ENCODE peak calls at places on chromosomes 5 and 9, in six cellular contexts. N, F, U, H, O and Z are unnamed samples.
A peak's percentile ranks its signal among the peaks of the same experiment; 100 is the strongest.

GRCh38 chr9:124899845-124900244 is 37.9 kb downstream of the ARPC5L start:
- DNase-seq in U (no peak), N (no peak), H (no peak), O (no peak), F (no peak), Z (no peak)

GRCh38 chr9:79581794-79582193 is 10.0 kb downstream of the TLE4 start:
- DNase-seq in O (no peak), N (no peak), U (no peak), F (no peak), H (no peak), Z (no peak)

GRCh38 chr5:138035605-138036537 is 3.0 kb upstream of the FAM13B start:
- DNase-seq in H (no peak), F (no peak), O (peak; percentile 27), N (peak; percentile 81), U (peak; percentile 93), Z (peak; percentile 77)

GRCh38 chr5:136590581-136590980 is 225.2 kb upstream of the TRPC7 start:
- DNase-seq in H (no peak), U (no peak), F (no peak), N (no peak), O (no peak), Z (no peak)

GRCh38 chr9:83972286-83972685 is 7.7 kb downstream of the HNRNPK start:
- DNase-seq in H (no peak), O (no peak), F (no peak), N (no peak), U (no peak), Z (no peak)

GRCh38 chr9:17082343-17082742 is 52.5 kb upstream of the CNTLN start:
- DNase-seq in U (no peak), N (no peak), H (no peak), O (no peak), F (no peak), Z (no peak)

GRCh38 chr5:148457183-148457620 is 73.4 kb downstream of the FBXO38 start:
- DNase-seq in U (peak; percentile 39), N (no peak), F (no peak), H (no peak), O (no peak), Z (no peak)

GRCh38 chr5:101278917-101279316 is 375.8 kb upstream of the ST8SIA4 start:
- DNase-seq in N (no peak), O (no peak), F (no peak), U (no peak), H (no peak), Z (no peak)

GRCh38 chr9:3277200-3277599 is 248.6 kb downstream of the RFX3 start:
- DNase-seq in F (no peak), O (no peak), U (no peak), H (no peak), N (no peak), Z (no peak)

GRCh38 chr5:82662340-82662739 is 384.2 kb upstream of the RPS23 start:
- DNase-seq in N (no peak), H (no peak), U (no peak), F (no peak), O (no peak), Z (no peak)
- H3K4me1 ChIP-seq in N (no peaks in the 10 kb centered on the region), H (no peaks in the 10 kb centered on the region), U (no peaks in the 10 kb centered on the region), F (peaks cover 6% of the 10 kb centered on the region), O (peaks cover 4% of the 10 kb centered on the region), Z (no peaks in the 10 kb centered on the region)

GRCh38 chr5:78594946-78595921 is 53.3 kb downstream of the LHFPL2 start:
- DNase-seq in O (no peak), N (peak; percentile 81), F (no peak), U (no peak), H (no peak), Z (peak; percentile 60)

GRCh38 chr5:78598973-78599372 is 49.6 kb downstream of the LHFPL2 start:
- DNase-seq in O (no peak), N (no peak), H (no peak), F (no peak), U (no peak), Z (no peak)

GRCh38 chr5:78594014-78594413 is 54.6 kb downstream of the LHFPL2 start:
- DNase-seq in N (no peak), U (no peak), H (no peak), O (no peak), F (no peak), Z (no peak)

GRCh38 chr5:78597858-78598415 is 50.6 kb downstream of the LHFPL2 start:
- DNase-seq in U (peak; percentile 30), H (no peak), O (no peak), N (no peak), F (no peak), Z (no peak)

DNA sequence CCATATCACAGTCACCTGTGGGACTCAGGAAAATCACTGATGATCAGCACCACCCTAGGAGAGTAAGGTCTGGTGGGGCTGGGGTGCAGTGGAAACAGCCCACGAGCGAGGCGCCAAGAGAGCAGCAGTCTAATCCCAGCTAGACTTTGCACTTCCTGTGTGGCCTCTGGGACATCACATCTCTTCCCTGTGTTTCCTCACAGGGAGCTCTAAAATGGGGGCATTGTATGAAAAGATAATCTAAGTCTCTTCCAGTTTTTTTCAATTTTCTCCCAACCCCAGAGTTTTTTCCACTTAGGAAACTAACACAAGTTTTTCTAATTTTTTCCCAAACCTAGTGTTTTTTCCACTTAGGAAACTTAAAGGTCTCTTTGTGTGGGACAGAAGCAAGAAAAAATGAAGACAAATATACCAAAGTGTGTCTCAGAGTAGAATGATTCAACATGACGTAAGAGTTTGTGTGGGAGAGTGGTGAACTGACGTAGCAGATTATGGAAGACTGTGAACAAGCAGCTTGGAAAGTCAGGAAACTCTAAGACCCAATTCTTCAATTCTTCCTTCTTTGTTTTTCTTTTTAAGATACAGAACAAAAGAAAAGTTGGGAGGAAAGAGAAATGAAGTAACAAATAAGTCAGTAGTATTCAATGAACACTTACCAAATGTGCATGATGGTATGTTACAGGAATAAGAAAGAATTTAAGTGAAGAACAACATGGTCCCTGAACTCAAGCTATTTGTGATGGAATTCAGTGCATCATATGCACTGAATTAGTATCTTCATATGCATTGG is 51.3 kb downstream of the LHFPL2 start:
- DNase-seq in H (no peak), O (no peak), F (no peak), U (peak; percentile 19), N (no peak), Z (no peak)
- H3K4me1 ChIP-seq in H (peaks cover 58% of the 10 kb centered on the region), O (peaks cover 64% of the 10 kb centered on the region), F (peaks cover 19% of the 10 kb centered on the region), U (no peaks in the 10 kb centered on the region), N (peaks cover 41% of the 10 kb centered on the region), Z (peaks cover 25% of the 10 kb centered on the region)

GRCh38 chr9:130024597-130024994 is 18.4 kb downstream of the FNBP1 start:
- DNase-seq in O (no peak), N (no peak), H (no peak), U (no peak), F (no peak), Z (no peak)

GRCh38 chr9:130028493-130029222 is 14.3 kb downstream of the FNBP1 start:
- DNase-seq in H (no peak), O (no peak), N (no peak), F (no peak), U (no peak), Z (peak; percentile 43)

GRCh38 chr9:130029223-130029583 is 13.8 kb downstream of the FNBP1 start:
- DNase-seq in U (no peak), N (no peak), O (no peak), F (no peak), H (no peak), Z (no peak)

GRCh38 chr9:130027533-130028370 is 15.2 kb downstream of the FNBP1 start:
- DNase-seq in H (no peak), O (no peak), F (no peak), N (no peak), U (no peak), Z (no peak)

DNA sequence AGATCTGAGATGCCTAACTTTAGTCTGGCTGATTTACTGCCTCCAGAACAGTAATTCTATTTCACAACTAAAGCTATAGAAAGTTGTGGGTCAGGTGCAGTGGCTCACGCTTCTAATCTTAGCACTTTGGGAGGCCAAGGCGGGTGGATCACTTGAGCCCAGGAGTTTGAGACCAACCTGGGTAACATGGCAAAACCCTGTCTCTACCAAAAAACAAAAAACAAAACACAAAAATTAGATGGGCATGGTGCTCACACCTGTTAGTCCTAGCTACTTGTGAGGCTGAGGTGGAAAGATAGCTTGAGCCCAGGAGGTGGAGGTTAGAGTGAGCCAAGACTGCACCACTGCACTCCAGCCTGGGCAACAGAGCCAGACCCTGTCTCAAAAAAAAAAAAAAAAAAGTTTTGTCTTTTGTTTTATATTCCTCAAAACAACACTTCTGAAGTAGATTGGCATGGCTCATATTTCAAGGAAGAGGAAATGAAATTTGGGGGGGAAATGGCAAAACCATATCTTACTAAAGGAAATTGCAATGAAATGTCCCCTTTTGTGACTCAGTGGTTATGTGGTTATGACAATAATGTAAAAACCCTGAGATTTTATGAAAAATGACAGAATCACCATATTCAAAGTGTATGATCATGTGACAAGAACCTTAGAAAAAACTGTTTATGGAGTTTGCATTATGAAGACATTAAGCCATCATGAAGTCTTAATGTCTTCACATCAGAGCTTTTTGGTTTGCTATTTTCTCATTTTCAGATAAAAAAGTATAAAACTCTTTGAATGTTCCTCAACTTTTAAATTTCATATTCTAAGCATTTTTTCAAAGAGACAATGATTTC is 16.2 kb downstream of the FNBP1 start:
- DNase-seq in O (no peak), U (no peak), F (no peak), H (no peak), N (no peak), Z (no peak)
- H3K4me1 ChIP-seq in O (peaks cover 59% of the 10 kb centered on the region), U (peaks cover 41% of the 10 kb centered on the region), F (peaks cover 35% of the 10 kb centered on the region), H (peaks cover 37% of the 10 kb centered on the region), N (peaks cover 17% of the 10 kb centered on the region), Z (peaks cover 37% of the 10 kb centered on the region)

GRCh38 chr5:192970-193831 is 1.9 kb downstream of the LRRC14B start:
- DNase-seq in N (no peak), H (no peak), F (no peak), O (no peak), U (no peak), Z (no peak)
- H3K4me1 ChIP-seq in N (peaks cover 21% of the 10 kb centered on the region), H (peaks cover 37% of the 10 kb centered on the region), F (peaks cover 7% of the 10 kb centered on the region), O (peaks cover 59% of the 10 kb centered on the region), U (peaks cover 2% of the 10 kb centered on the region), Z (peaks cover 11% of the 10 kb centered on the region)

GRCh38 chr9:36163049-36163839 is 5.9 kb upstream of the CCIN start:
- DNase-seq in H (peak; percentile 71), U (no peak), F (no peak), O (peak; percentile 72), N (peak; percentile 49), Z (peak; percentile 68)
- H3K4me1 ChIP-seq in H (peaks cover 30% of the 10 kb centered on the region), U (peaks cover 6% of the 10 kb centered on the region), F (peaks cover 32% of the 10 kb centered on the region), O (peaks cover 43% of the 10 kb centered on the region), N (peaks cover 12% of the 10 kb centered on the region), Z (peaks cover 7% of the 10 kb centered on the region)

GRCh38 chr9:120711354-120711753 is 2.9 kb downstream of the MEGF9 start:
- DNase-seq in N (no peak), H (no peak), U (no peak), F (no peak), O (no peak), Z (no peak)
- H3K4me1 ChIP-seq in N (peaks cover 56% of the 10 kb centered on the region), H (peaks cover 55% of the 10 kb centered on the region), U (peaks cover 44% of the 10 kb centered on the region), F (peaks cover 49% of the 10 kb centered on the region), O (peaks cover 69% of the 10 kb centered on the region), Z (peaks cover 17% of the 10 kb centered on the region)